ENCODE peak calls at places on chromosomes 4 and X, in five cellular contexts. One of them, this sample, is unnamed.

GRCh38 chr4:38469410-38469809 is 194.6 kb upstream of the KLF3 start:
- DNase-seq in T-helper 9 cell: no peak
- DNase-seq in Jurkat, Clone E6-1: no peak
- DNase-seq in IMR-90: no peak
- DNase-seq in occipital lobe: no peak
- DNase-seq in this sample: no peak

GRCh38 chrX:139930923-139931645 is 1.8 kb downstream of the ATP11C start:
- DNase-seq in IMR-90: no peak
- DNase-seq in Jurkat, Clone E6-1: no peak
- DNase-seq in occipital lobe: no peak
- DNase-seq in T-helper 9 cell: no peak
- DNase-seq in this sample: peak

GRCh38 chr4:137390707-137391106 is 141.6 kb downstream of the PCDH18 start:
- DNase-seq in T-helper 9 cell: no peak
- DNase-seq in Jurkat, Clone E6-1: no peak
- DNase-seq in IMR-90: peak
- DNase-seq in occipital lobe: no peak
- DNase-seq in this sample: peak

GRCh38 chrX:54042609-54043010 is 1.7 kb downstream of the PHF8 start:
- DNase-seq in Jurkat, Clone E6-1: peak
- DNase-seq in occipital lobe: peak
- DNase-seq in T-helper 9 cell: peak
- DNase-seq in IMR-90: peak
- DNase-seq in this sample: peak

GRCh38 chr4:4541040-4541631 is 712 bp downstream of the STX18 start:
- DNase-seq in Jurkat, Clone E6-1: no peak
- DNase-seq in IMR-90: peak
- DNase-seq in occipital lobe: no peak
- DNase-seq in T-helper 9 cell: peak
- DNase-seq in this sample: peak

GRCh38 chr4:147655639-147656038 is 28.3 kb downstream of the PRMT9 start:
- DNase-seq in Jurkat, Clone E6-1: no peak
- DNase-seq in occipital lobe: no peak
- DNase-seq in IMR-90: no peak
- DNase-seq in T-helper 9 cell: no peak
- DNase-seq in this sample: no peak

GRCh38 chrX:131607796-131608369 is 64.0 kb downstream of the OR13H1 start:
- DNase-seq in occipital lobe: no peak
- DNase-seq in Jurkat, Clone E6-1: no peak
- DNase-seq in T-helper 9 cell: no peak
- DNase-seq in IMR-90: no peak
- DNase-seq in this sample: no peak

GRCh38 chr4:66123195-66123594 is 452.9 kb upstream of the EPHA5 start:
- DNase-seq in Jurkat, Clone E6-1: no peak
- DNase-seq in IMR-90: no peak
- DNase-seq in occipital lobe: no peak
- DNase-seq in T-helper 9 cell: no peak
- DNase-seq in this sample: peak

GRCh38 chr4:45323453-45324058 is 597.2 kb upstream of the GNPDA2 start:
- DNase-seq in IMR-90: no peak
- DNase-seq in T-helper 9 cell: no peak
- DNase-seq in occipital lobe: no peak
- DNase-seq in Jurkat, Clone E6-1: no peak
- DNase-seq in this sample: no peak

GRCh38 chr4:18636001-18636680 is 614.6 kb upstream of the LCORL start:
- DNase-seq in Jurkat, Clone E6-1: no peak
- DNase-seq in T-helper 9 cell: no peak
- DNase-seq in occipital lobe: no peak
- DNase-seq in IMR-90: no peak
- DNase-seq in this sample: peak

GRCh38 chrX:12887767-12888166 is 18.7 kb upstream of the TLR8 start:
- DNase-seq in occipital lobe: no peak
- DNase-seq in Jurkat, Clone E6-1: no peak
- DNase-seq in IMR-90: no peak
- DNase-seq in T-helper 9 cell: no peak
- DNase-seq in this sample: no peak

GRCh38 chrX:47129879-47130358 is 14.6 kb downstream of the NDUFB11 start:
- DNase-seq in occipital lobe: no peak
- DNase-seq in T-helper 9 cell: no peak
- DNase-seq in IMR-90: no peak
- DNase-seq in Jurkat, Clone E6-1: no peak
- DNase-seq in this sample: peak